ENCODE peak calls at places on chromosomes 12 and 14, in eight cellular contexts. Q is EH, H is brain microvascular endothelial cell, Y is NCI-H774, F is kidney glomerular epithelial cell, L is naive B cell, K is dermis microvascular lymphatic vessel endothelial cell, V is germinal center. N is an unnamed sample.

GRCh38 chr14:99735189-99736135 is 51.4 kb downstream of the CYP46A1 start:
- DNase-seq in Y (no peak), Q (no peak), H (no peak), K (no peak), V (no peak), F (no peak), L (no peak), N (no peak)

GRCh38 chr14:48805315-48805714 is 780.9 kb downstream of the RPS29 start:
- DNase-seq in Q (no peak), Y (peak), F (no peak), L (no peak), H (no peak), V (no peak), K (no peak), N (no peak)

GRCh38 chr12:131473261-131473660 is 237.6 kb upstream of the SFSWAP start:
- DNase-seq in F (no peak), V (no peak), Y (no peak), H (no peak), Q (no peak), L (no peak), K (no peak), N (no peak)

GRCh38 chr14:29930283-29930682 is 2.6 kb upstream of the PRKD1 start:
- DNase-seq in K (peak), Q (peak), L (no peak), V (no peak), H (peak), Y (no peak), F (no peak), N (peak)

GRCh38 chr12:122064780-122065588 is 13.6 kb upstream of the MLXIP start:
- DNase-seq in H (peak), Q (peak), V (no peak), L (no peak), K (peak), Y (no peak), F (peak), N (peak)

GRCh38 chr14:34187645-34188044 is 236.8 kb upstream of the EGLN3 start:
- DNase-seq in F (no peak), V (no peak), H (no peak), L (no peak), Q (no peak), Y (no peak), K (no peak), N (no peak)

GRCh38 chr12:49097381-49097780 is 2.8 kb upstream of the DHH start:
- DNase-seq in V (no peak), Q (no peak), Y (no peak), L (no peak), F (no peak), K (no peak), H (no peak), N (no peak)

GRCh38 chr12:105995986-105996385 is 142.8 kb downstream of the NUAK1 start:
- DNase-seq in F (no peak), K (no peak), H (no peak), Y (no peak), Q (peak), L (no peak), V (no peak), N (peak)

GRCh38 chr12:82082476-82082875 is 275.7 kb downstream of the CCDC59 start:
- DNase-seq in H (no peak), V (no peak), Q (no peak), Y (no peak), F (no peak), K (no peak), L (no peak), N (no peak)

GRCh38 chr14:56979961-56980360 is 169.7 kb upstream of the OTX2 start:
- DNase-seq in L (no peak), F (no peak), Q (no peak), H (no peak), Y (no peak), K (no peak), V (no peak), N (no peak)

GRCh38 chr12:29455087-29455486 is 42.4 kb downstream of the OVCH1 start:
- DNase-seq in H (no peak), F (no peak), V (no peak), Q (no peak), K (no peak), L (no peak), Y (no peak), N (peak)

GRCh38 chr12:76085159-76085868 is 829 bp upstream of the NAP1L1 start:
- DNase-seq in L (peak), V (no peak), H (peak), K (peak), Q (peak), Y (no peak), F (peak), N (peak)

GRCh38 chr12:19144985-19145384 is 15.5 kb downstream of the PLEKHA5 start:
- DNase-seq in V (no peak), F (no peak), Q (no peak), Y (no peak), H (no peak), L (no peak), K (no peak), N (no peak)

GRCh38 chr12:2194060-2194459 is 141.3 kb downstream of the CACNA1C start:
- DNase-seq in Q (peak), K (no peak), Y (no peak), V (no peak), H (no peak), F (no peak), L (no peak), N (no peak)

GRCh38 chr12:130685250-130685649 is 30.8 kb downstream of the RIMBP2 start:
- DNase-seq in L (no peak), F (no peak), K (no peak), V (no peak), Q (no peak), H (no peak), Y (no peak), N (no peak)

GRCh38 chr14:25121342-25122129 is 71.6 kb upstream of the STXBP6 start:
- DNase-seq in Q (peak), F (no peak), L (no peak), Y (no peak), K (no peak), V (no peak), H (no peak), N (peak)

N was measured in RPMI7951.